ENCODE peak calls at places on chromosomes 12 and 14, in eight cellular contexts. W, D, E, A, I, B, Q and U are unnamed samples.

GRCh38 chr12:38771871-38772270 is 133.5 kb downstream of the CPNE8 start:
- DNase-seq in W (no peak), D (no peak), E (no peak), A (no peak), I (no peak), B (peak; percentile 4), Q (no peak), U (no peak)

GRCh38 chr14:20657216-20658211 is 16.0 kb upstream of the OR6S1 start:
- DNase-seq in W (no peak), D (no peak), E (no peak), A (no peak), I (no peak), B (no peak), Q (no peak), U (no peak)

GRCh38 chr12:130281157-130281799 is 56.4 kb upstream of the PIWIL1 start:
- DNase-seq in W (no peak), D (no peak), E (peak; percentile 38), A (peak; percentile 15), I (no peak), B (no peak), Q (no peak), U (peak; percentile 18)

GRCh38 chr12:84738481-84738972 is 174.1 kb downstream of the SLC6A15 start:
- DNase-seq in W (no peak), D (no peak), E (no peak), A (no peak), I (no peak), B (peak; percentile 40), Q (no peak), U (no peak)

GRCh38 chr12:121005346-121005815 is 10.9 kb downstream of the C12orf43 start:
- DNase-seq in W (no peak), D (peak; percentile 67), E (peak; percentile 43), A (peak; percentile 72), I (peak; percentile 75), B (peak; percentile 64), Q (no peak), U (peak; percentile 81)

GRCh38 chr14:51596473-51596870 is 55.2 kb upstream of the FRMD6 start:
- DNase-seq in W (no peak), D (no peak), E (no peak), A (no peak), I (no peak), B (no peak), Q (no peak), U (no peak)

GRCh38 chr12:128008341-128008740 is 258.6 kb upstream of the TMEM132C start:
- DNase-seq in W (no peak), D (no peak), E (no peak), A (no peak), I (no peak), B (no peak), Q (no peak), U (no peak)

GRCh38 chr12:75953312-75953906 is 78.2 kb downstream of the PHLDA1 start:
- DNase-seq in W (no peak), D (no peak), E (no peak), A (no peak), I (no peak), B (peak; percentile 38), Q (no peak), U (no peak)

GRCh38 chr14:66395300-66395699 is 90.9 kb upstream of the CCDC196 start:
- DNase-seq in W (no peak), D (no peak), E (no peak), A (no peak), I (no peak), B (no peak), Q (no peak), U (no peak)

GRCh38 chr14:94897092-94897491 is 127.2 kb upstream of the GSC start:
- DNase-seq in W (peak; percentile 34), D (no peak), E (no peak), A (no peak), I (no peak), B (peak; percentile 29), Q (no peak), U (no peak)

GRCh38 chr14:31388687-31389413 is 31.5 kb downstream of the HEATR5A start:
- DNase-seq in W (no peak), D (no peak), E (no peak), A (no peak), I (no peak), B (peak; percentile 90), Q (no peak), U (no peak)

GRCh38 chr12:64825143-64826011 is 930 bp downstream of the TBC1D30 start:
- DNase-seq in W (no peak), D (no peak), E (no peak), A (no peak), I (peak; percentile 25), B (no peak), Q (no peak), U (no peak)

GRCh38 chr12:64824130-64824499 is 332 bp upstream of the TBC1D30 start:
- DNase-seq in W (no peak), D (no peak), E (no peak), A (no peak), I (no peak), B (peak; percentile 6), Q (no peak), U (no peak)

GRCh38 chr12:64828713-64829112 is 4.3 kb downstream of the TBC1D30 start:
- DNase-seq in W (no peak), D (no peak), E (no peak), A (no peak), I (no peak), B (no peak), Q (no peak), U (no peak)

GRCh38 chr12:64824500-64825142 is at the start of gene TBC1D30:
- DNase-seq in W (peak; percentile 33), D (no peak), E (no peak), A (no peak), I (no peak), B (peak; percentile 41), Q (peak; percentile 51), U (peak; percentile 47)

DNA sequence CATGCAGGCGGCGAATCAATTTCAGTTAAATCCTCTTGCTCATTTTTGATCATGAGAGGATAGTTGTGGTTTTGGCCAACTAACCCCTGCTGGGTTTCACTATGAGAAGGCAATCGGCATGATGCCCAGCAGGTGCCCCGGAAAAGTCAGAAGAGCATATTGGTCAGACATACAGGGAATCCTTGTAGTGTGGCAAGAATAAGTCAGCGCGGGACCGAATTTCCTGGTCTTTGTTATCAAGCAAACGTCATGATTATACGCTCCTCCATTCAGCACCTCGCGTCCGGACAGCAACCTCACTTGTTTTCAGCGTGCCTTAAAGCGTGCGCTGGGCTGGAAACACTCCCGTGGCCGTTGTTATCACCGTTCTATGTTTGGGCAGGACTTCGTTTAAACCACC is 1.8 kb downstream of the TBC1D30 start:
- DNase-seq in W (peak; percentile 60), D (peak; percentile 77), E (peak; percentile 67), A (peak; percentile 64), I (peak; percentile 81), B (peak; percentile 76), Q (peak; percentile 64), U (peak; percentile 60)
- H3K4me3 ChIP-seq in W (no peak overlapping the region), D (no peak overlapping the region), E (no peak overlapping the region), A (no peak overlapping the region), I (no peak overlapping the region), B (no peak overlapping the region), Q (no peak overlapping the region), U (no peak overlapping the region)

GRCh38 chr14:35335388-35336092 is 43.4 kb downstream of the PSMA6 start:
- DNase-seq in W (peak; percentile 58), D (peak; percentile 97), E (peak; percentile 77), A (peak; percentile 94), I (peak; percentile 87), B (peak; percentile 32), Q (no peak), U (peak; percentile 94)

GRCh38 chr14:35332517-35333346 is 40.5 kb downstream of the PSMA6 start:
- DNase-seq in W (no peak), D (peak; percentile 78), E (no peak), A (peak; percentile 73), I (peak; percentile 40), B (no peak), Q (no peak), U (peak; percentile 79)

GRCh38 chr14:35333347-35333730 is 41.2 kb downstream of the PSMA6 start:
- DNase-seq in W (no peak), D (no peak), E (no peak), A (no peak), I (no peak), B (no peak), Q (no peak), U (no peak)

GRCh38 chr14:35331605-35332516 is 39.7 kb downstream of the PSMA6 start:
- DNase-seq in W (no peak), D (peak; percentile 80), E (peak; percentile 63), A (peak; percentile 80), I (peak; percentile 88), B (peak; percentile 32), Q (peak; percentile 81), U (peak; percentile 74)

GRCh38 chr14:35333797-35334743 is 41.9 kb downstream of the PSMA6 start:
- DNase-seq in W (no peak), D (no peak), E (no peak), A (no peak), I (no peak), B (no peak), Q (no peak), U (peak; percentile 50)
- H3K4me1 ChIP-seq in W (peaks cover 68% of the 10 kb centered on the region), D (peaks cover 39% of the 10 kb centered on the region), E (peaks cover 64% of the 10 kb centered on the region), A (peaks cover 64% of the 10 kb centered on the region), I (peaks cover 73% of the 10 kb centered on the region), B (peaks cover 26% of the 10 kb centered on the region), Q (peaks cover 78% of the 10 kb centered on the region), U (peaks cover 65% of the 10 kb centered on the region)

GRCh38 chr14:22641851-22642250 is 2.3 kb downstream of the OR6J1 start:
- DNase-seq in W (no peak), D (no peak), E (no peak), A (peak; percentile 48), I (no peak), B (no peak), Q (no peak), U (no peak)

GRCh38 chr14:22648506-22648905 is 4.4 kb upstream of the OR6J1 start:
- DNase-seq in W (no peak), D (no peak), E (no peak), A (no peak), I (no peak), B (peak; percentile 20), Q (no peak), U (no peak)

GRCh38 chr14:22646570-22647254 is 2.6 kb upstream of the OR6J1 start:
- DNase-seq in W (no peak), D (no peak), E (no peak), A (no peak), I (no peak), B (peak; percentile 79), Q (no peak), U (no peak)

GRCh38 chr14:22640192-22640591 is 4.0 kb downstream of the OR6J1 start:
- DNase-seq in W (no peak), D (no peak), E (no peak), A (no peak), I (no peak), B (no peak), Q (no peak), U (no peak)

GRCh38 chr14:22644305-22644635 is at the start of gene OR6J1:
- DNase-seq in W (no peak), D (no peak), E (no peak), A (no peak), I (no peak), B (no peak), Q (no peak), U (no peak)
- TF ChIP-seq CTCF in W (no peak), D (no peak), E (no peak), A (no peak), I (no peak), B (no peak), Q (no peak), U (no peak)

DNA sequence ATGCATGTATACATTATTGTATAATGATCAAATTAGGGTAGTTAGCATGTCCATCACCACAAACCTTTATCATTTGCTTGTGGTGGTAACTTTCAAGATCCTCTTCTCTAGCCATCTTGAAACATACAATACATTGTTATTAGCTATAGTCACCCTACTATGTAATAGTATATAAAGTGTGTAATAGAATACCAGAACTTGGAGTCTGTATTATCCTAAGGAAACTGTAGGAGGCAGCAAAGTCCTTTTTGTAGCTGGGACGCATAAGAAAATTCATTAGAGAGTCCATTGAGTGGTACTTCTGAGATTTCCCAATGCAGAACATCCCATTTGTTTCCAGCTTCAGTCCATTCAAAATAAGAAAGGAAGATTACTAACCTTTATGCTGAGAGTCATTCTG is 325.9 kb upstream of the LRFN5 start:
- DNase-seq in W (no peak), D (no peak), E (no peak), A (no peak), I (no peak), B (peak; percentile 48), Q (no peak), U (no peak)
- H3K4me3 ChIP-seq in W (no peak overlapping the region), D (no peak overlapping the region), E (no peak overlapping the region), A (no peak overlapping the region), I (no peak overlapping the region), B (no peak overlapping the region), Q (no peak overlapping the region), U (no peak overlapping the region)